ENCODE peak calls at places on chromosomes 16 and 17, in seven cellular contexts. One of them, this sample, is unnamed.

GRCh38 chr17:82358467-82359350 is at the start of gene TEX19:
- DNase-seq in fibroblast of lung: no peak
- DNase-seq in nephron progenitor cell: no peak
- DNase-seq in activated CD8-positive, alpha-beta T cell treated with anti-CD3 and anti-CD28 coated beads, Interleukin-2, amount 10 ng/mL, durations not matched to agents 7 days and 5 days: peak
- DNase-seq in mucosa of gallbladder: no peak
- DNase-seq in CD4-positive, CD25-positive, alpha-beta regulatory T cell: peak
- DNase-seq in skeletal muscle cell: no peak
- DNase-seq in this sample: no peak

GRCh38 chr16:19766554-19766884 is 48.4 kb downstream of the IQCK start:
- DNase-seq in fibroblast of lung: no peak
- DNase-seq in CD4-positive, CD25-positive, alpha-beta regulatory T cell: no peak
- DNase-seq in mucosa of gallbladder: no peak
- DNase-seq in activated CD8-positive, alpha-beta T cell treated with anti-CD3 and anti-CD28 coated beads, Interleukin-2, amount 10 ng/mL, durations not matched to agents 7 days and 5 days: no peak
- DNase-seq in nephron progenitor cell: no peak
- DNase-seq in skeletal muscle cell: no peak
- DNase-seq in this sample: no peak

GRCh38 chr17:27357236-27357635 is 63.3 kb downstream of the WSB1 start:
- DNase-seq in nephron progenitor cell: no peak
- DNase-seq in mucosa of gallbladder: no peak
- DNase-seq in CD4-positive, CD25-positive, alpha-beta regulatory T cell: no peak
- DNase-seq in fibroblast of lung: no peak
- DNase-seq in activated CD8-positive, alpha-beta T cell treated with anti-CD3 and anti-CD28 coated beads, Interleukin-2, amount 10 ng/mL, durations not matched to agents 7 days and 5 days: no peak
- DNase-seq in skeletal muscle cell: no peak
- DNase-seq in this sample: no peak

GRCh38 chr16:83689385-83689831 is 118.4 kb upstream of the HSBP1 start:
- DNase-seq in mucosa of gallbladder: no peak
- DNase-seq in skeletal muscle cell: peak
- DNase-seq in nephron progenitor cell: no peak
- DNase-seq in CD4-positive, CD25-positive, alpha-beta regulatory T cell: no peak
- DNase-seq in fibroblast of lung: peak
- DNase-seq in activated CD8-positive, alpha-beta T cell treated with anti-CD3 and anti-CD28 coated beads, Interleukin-2, amount 10 ng/mL, durations not matched to agents 7 days and 5 days: no peak
- DNase-seq in this sample: no peak

GRCh38 chr17:45935710-45936509 is 41.6 kb downstream of the MAPT start:
- DNase-seq in activated CD8-positive, alpha-beta T cell treated with anti-CD3 and anti-CD28 coated beads, Interleukin-2, amount 10 ng/mL, durations not matched to agents 7 days and 5 days: no peak
- DNase-seq in fibroblast of lung: no peak
- DNase-seq in skeletal muscle cell: no peak
- DNase-seq in CD4-positive, CD25-positive, alpha-beta regulatory T cell: no peak
- DNase-seq in mucosa of gallbladder: no peak
- DNase-seq in nephron progenitor cell: no peak
- DNase-seq in this sample: no peak

GRCh38 chr17:40174528-40174927 is 2.7 kb upstream of the RAPGEFL1 start:
- DNase-seq in CD4-positive, CD25-positive, alpha-beta regulatory T cell: no peak
- DNase-seq in skeletal muscle cell: no peak
- DNase-seq in nephron progenitor cell: no peak
- DNase-seq in activated CD8-positive, alpha-beta T cell treated with anti-CD3 and anti-CD28 coated beads, Interleukin-2, amount 10 ng/mL, durations not matched to agents 7 days and 5 days: no peak
- DNase-seq in mucosa of gallbladder: no peak
- DNase-seq in fibroblast of lung: no peak
- DNase-seq in this sample: no peak

GRCh38 chr16:57513371-57514102 is 22.8 kb downstream of the CCDC102A start:
- DNase-seq in CD4-positive, CD25-positive, alpha-beta regulatory T cell: no peak
- DNase-seq in activated CD8-positive, alpha-beta T cell treated with anti-CD3 and anti-CD28 coated beads, Interleukin-2, amount 10 ng/mL, durations not matched to agents 7 days and 5 days: no peak
- DNase-seq in fibroblast of lung: no peak
- DNase-seq in skeletal muscle cell: no peak
- DNase-seq in mucosa of gallbladder: no peak
- DNase-seq in nephron progenitor cell: peak
- DNase-seq in this sample: no peak

GRCh38 chr16:74190292-74190691 is 106.3 kb upstream of the PSMD7 start:
- DNase-seq in skeletal muscle cell: no peak
- DNase-seq in mucosa of gallbladder: no peak
- DNase-seq in fibroblast of lung: no peak
- DNase-seq in nephron progenitor cell: no peak
- DNase-seq in activated CD8-positive, alpha-beta T cell treated with anti-CD3 and anti-CD28 coated beads, Interleukin-2, amount 10 ng/mL, durations not matched to agents 7 days and 5 days: no peak
- DNase-seq in CD4-positive, CD25-positive, alpha-beta regulatory T cell: no peak
- DNase-seq in this sample: no peak

GRCh38 chr17:77887464-77888241 is 70.8 kb upstream of the TNRC6C start:
- DNase-seq in activated CD8-positive, alpha-beta T cell treated with anti-CD3 and anti-CD28 coated beads, Interleukin-2, amount 10 ng/mL, durations not matched to agents 7 days and 5 days: peak
- DNase-seq in nephron progenitor cell: peak
- DNase-seq in skeletal muscle cell: peak
- DNase-seq in mucosa of gallbladder: peak
- DNase-seq in fibroblast of lung: peak
- DNase-seq in CD4-positive, CD25-positive, alpha-beta regulatory T cell: peak
- DNase-seq in this sample: peak

GRCh38 chr17:58565389-58566311 is 51.2 kb upstream of the MTMR4 start:
- DNase-seq in mucosa of gallbladder: no peak
- DNase-seq in skeletal muscle cell: no peak
- DNase-seq in CD4-positive, CD25-positive, alpha-beta regulatory T cell: no peak
- DNase-seq in fibroblast of lung: peak
- DNase-seq in nephron progenitor cell: no peak
- DNase-seq in activated CD8-positive, alpha-beta T cell treated with anti-CD3 and anti-CD28 coated beads, Interleukin-2, amount 10 ng/mL, durations not matched to agents 7 days and 5 days: no peak
- DNase-seq in this sample: no peak

GRCh38 chr17:76791053-76791980 is 53.4 kb downstream of the MFSD11 start:
- DNase-seq in skeletal muscle cell: no peak
- DNase-seq in fibroblast of lung: peak
- DNase-seq in CD4-positive, CD25-positive, alpha-beta regulatory T cell: peak
- DNase-seq in nephron progenitor cell: no peak
- DNase-seq in mucosa of gallbladder: no peak
- DNase-seq in activated CD8-positive, alpha-beta T cell treated with anti-CD3 and anti-CD28 coated beads, Interleukin-2, amount 10 ng/mL, durations not matched to agents 7 days and 5 days: peak
- DNase-seq in this sample: no peak

GRCh38 chr17:77445030-77445907 is 304.5 kb downstream of the SEC14L1 start:
- DNase-seq in mucosa of gallbladder: peak
- DNase-seq in CD4-positive, CD25-positive, alpha-beta regulatory T cell: peak
- DNase-seq in activated CD8-positive, alpha-beta T cell treated with anti-CD3 and anti-CD28 coated beads, Interleukin-2, amount 10 ng/mL, durations not matched to agents 7 days and 5 days: peak
- DNase-seq in nephron progenitor cell: no peak
- DNase-seq in skeletal muscle cell: no peak
- DNase-seq in fibroblast of lung: peak
- DNase-seq in this sample: no peak

GRCh38 chr16:12902511-12903324 is 1.3 kb downstream of the SHISA9 start:
- DNase-seq in CD4-positive, CD25-positive, alpha-beta regulatory T cell: no peak
- DNase-seq in activated CD8-positive, alpha-beta T cell treated with anti-CD3 and anti-CD28 coated beads, Interleukin-2, amount 10 ng/mL, durations not matched to agents 7 days and 5 days: no peak
- DNase-seq in nephron progenitor cell: peak
- DNase-seq in mucosa of gallbladder: no peak
- DNase-seq in fibroblast of lung: no peak
- DNase-seq in skeletal muscle cell: no peak
- DNase-seq in this sample: peak

GRCh38 chr17:45262516-45263476 is 902 bp upstream of the SPATA32 start:
- DNase-seq in nephron progenitor cell: no peak
- DNase-seq in CD4-positive, CD25-positive, alpha-beta regulatory T cell: no peak
- DNase-seq in mucosa of gallbladder: no peak
- DNase-seq in fibroblast of lung: peak
- DNase-seq in activated CD8-positive, alpha-beta T cell treated with anti-CD3 and anti-CD28 coated beads, Interleukin-2, amount 10 ng/mL, durations not matched to agents 7 days and 5 days: no peak
- DNase-seq in skeletal muscle cell: peak
- DNase-seq in this sample: no peak

GRCh38 chr17:79646721-79647455 is 36.0 kb upstream of the RBFOX3 start:
- DNase-seq in fibroblast of lung: no peak
- DNase-seq in skeletal muscle cell: no peak
- DNase-seq in activated CD8-positive, alpha-beta T cell treated with anti-CD3 and anti-CD28 coated beads, Interleukin-2, amount 10 ng/mL, durations not matched to agents 7 days and 5 days: no peak
- DNase-seq in CD4-positive, CD25-positive, alpha-beta regulatory T cell: no peak
- DNase-seq in mucosa of gallbladder: no peak
- DNase-seq in nephron progenitor cell: no peak
- DNase-seq in this sample: no peak

GRCh38 chr16:24497405-24497804 is 42.0 kb upstream of the RBBP6 start:
- DNase-seq in mucosa of gallbladder: no peak
- DNase-seq in skeletal muscle cell: no peak
- DNase-seq in CD4-positive, CD25-positive, alpha-beta regulatory T cell: no peak
- DNase-seq in activated CD8-positive, alpha-beta T cell treated with anti-CD3 and anti-CD28 coated beads, Interleukin-2, amount 10 ng/mL, durations not matched to agents 7 days and 5 days: no peak
- DNase-seq in nephron progenitor cell: no peak
- DNase-seq in fibroblast of lung: peak
- DNase-seq in this sample: no peak

GRCh38 chr16:60648260-60648659 is 1388.0 kb downstream of the CDH8 start:
- DNase-seq in activated CD8-positive, alpha-beta T cell treated with anti-CD3 and anti-CD28 coated beads, Interleukin-2, amount 10 ng/mL, durations not matched to agents 7 days and 5 days: no peak
- DNase-seq in mucosa of gallbladder: no peak
- DNase-seq in nephron progenitor cell: no peak
- DNase-seq in fibroblast of lung: peak
- DNase-seq in skeletal muscle cell: no peak
- DNase-seq in CD4-positive, CD25-positive, alpha-beta regulatory T cell: no peak
- DNase-seq in this sample: no peak

GRCh38 chr16:24002619-24003018 is 166.8 kb downstream of the PRKCB start:
- DNase-seq in mucosa of gallbladder: no peak
- DNase-seq in CD4-positive, CD25-positive, alpha-beta regulatory T cell: no peak
- DNase-seq in nephron progenitor cell: no peak
- DNase-seq in skeletal muscle cell: no peak
- DNase-seq in activated CD8-positive, alpha-beta T cell treated with anti-CD3 and anti-CD28 coated beads, Interleukin-2, amount 10 ng/mL, durations not matched to agents 7 days and 5 days: no peak
- DNase-seq in fibroblast of lung: no peak
- DNase-seq in this sample: no peak

GRCh38 chr16:3027983-3028715 is 4.3 kb downstream of the THOC6 start:
- DNase-seq in fibroblast of lung: peak
- DNase-seq in skeletal muscle cell: peak
- DNase-seq in activated CD8-positive, alpha-beta T cell treated with anti-CD3 and anti-CD28 coated beads, Interleukin-2, amount 10 ng/mL, durations not matched to agents 7 days and 5 days: peak
- DNase-seq in CD4-positive, CD25-positive, alpha-beta regulatory T cell: peak
- DNase-seq in mucosa of gallbladder: peak
- DNase-seq in nephron progenitor cell: peak
- DNase-seq in this sample: peak

GRCh38 chr17:8384801-8385335 is 1.9 kb upstream of the RPL26 start:
- DNase-seq in fibroblast of lung: peak
- DNase-seq in skeletal muscle cell: no peak
- DNase-seq in CD4-positive, CD25-positive, alpha-beta regulatory T cell: no peak
- DNase-seq in mucosa of gallbladder: no peak
- DNase-seq in activated CD8-positive, alpha-beta T cell treated with anti-CD3 and anti-CD28 coated beads, Interleukin-2, amount 10 ng/mL, durations not matched to agents 7 days and 5 days: no peak
- DNase-seq in nephron progenitor cell: no peak
- DNase-seq in this sample: no peak

GRCh38 chr17:46262271-46262670 is 32.7 kb upstream of the LRRC37A start:
- DNase-seq in skeletal muscle cell: no peak
- DNase-seq in mucosa of gallbladder: no peak
- DNase-seq in nephron progenitor cell: no peak
- DNase-seq in CD4-positive, CD25-positive, alpha-beta regulatory T cell: no peak
- DNase-seq in activated CD8-positive, alpha-beta T cell treated with anti-CD3 and anti-CD28 coated beads, Interleukin-2, amount 10 ng/mL, durations not matched to agents 7 days and 5 days: no peak
- DNase-seq in fibroblast of lung: no peak
- DNase-seq in this sample: no peak